ENCODE peak calls at places on chromosomes 11 and 22, in ten cellular contexts. One of them, this sample, is unnamed.

GRCh38 chr22:30892286-30892685 is 76.3 kb downstream of the MORC2 start:
- DNase-seq in NCI-H2029 treated with DMSO at 0.1 percent for 48 hours: no peak
- DNase-seq in lower leg skin: peak; percentile 66
- DNase-seq in nucleus accumbens: no peak
- DNase-seq in Ammon's horn: no peak
- DNase-seq in stomach: peak; percentile 23
- DNase-seq in GM04504: no peak
- DNase-seq in hepatocyte: no peak
- DNase-seq in pancreas: peak; percentile 8
- DNase-seq in GF-D8: no peak
- DNase-seq in this sample: no peak

GRCh38 chr11:102493524-102493923 is 37.0 kb downstream of the MMP7 start:
- DNase-seq in NCI-H2029 treated with DMSO at 0.1 percent for 48 hours: no peak
- DNase-seq in lower leg skin: no peak
- DNase-seq in nucleus accumbens: no peak
- DNase-seq in Ammon's horn: no peak
- DNase-seq in stomach: no peak
- DNase-seq in GM04504: no peak
- DNase-seq in hepatocyte: no peak
- DNase-seq in pancreas: no peak
- DNase-seq in GF-D8: no peak
- DNase-seq in this sample: no peak

GRCh38 chr11:43557553-43558031 is 122.9 kb upstream of the HSD17B12 start:
- DNase-seq in NCI-H2029 treated with DMSO at 0.1 percent for 48 hours: no peak
- DNase-seq in lower leg skin: peak; percentile 56
- DNase-seq in nucleus accumbens: no peak
- DNase-seq in Ammon's horn: no peak
- DNase-seq in stomach: no peak
- DNase-seq in GM04504: no peak
- DNase-seq in hepatocyte: no peak
- DNase-seq in pancreas: no peak
- DNase-seq in GF-D8: no peak
- DNase-seq in this sample: no peak

GRCh38 chr22:26139320-26139719 is 29.9 kb upstream of the SEZ6L start:
- DNase-seq in NCI-H2029 treated with DMSO at 0.1 percent for 48 hours: peak; percentile 38
- DNase-seq in lower leg skin: no peak
- DNase-seq in nucleus accumbens: no peak
- DNase-seq in Ammon's horn: peak; percentile 61
- DNase-seq in stomach: no peak
- DNase-seq in GM04504: no peak
- DNase-seq in hepatocyte: no peak
- DNase-seq in pancreas: no peak
- DNase-seq in GF-D8: no peak
- DNase-seq in this sample: no peak

GRCh38 chr11:127381247-127381646 is 380.7 kb upstream of the KIRREL3 start:
- DNase-seq in NCI-H2029 treated with DMSO at 0.1 percent for 48 hours: no peak
- DNase-seq in lower leg skin: no peak
- DNase-seq in nucleus accumbens: no peak
- DNase-seq in Ammon's horn: no peak
- DNase-seq in stomach: no peak
- DNase-seq in GM04504: no peak
- DNase-seq in hepatocyte: no peak
- DNase-seq in pancreas: no peak
- DNase-seq in GF-D8: no peak
- DNase-seq in this sample: no peak

GRCh38 chr11:112355726-112356125 is 95.1 kb upstream of the PLET1 start:
- DNase-seq in NCI-H2029 treated with DMSO at 0.1 percent for 48 hours: peak; percentile 71
- DNase-seq in lower leg skin: no peak
- DNase-seq in nucleus accumbens: no peak
- DNase-seq in Ammon's horn: no peak
- DNase-seq in stomach: peak; percentile 31
- DNase-seq in GM04504: no peak
- DNase-seq in hepatocyte: peak; percentile 20
- DNase-seq in pancreas: no peak
- DNase-seq in GF-D8: no peak
- DNase-seq in this sample: no peak

GRCh38 chr11:8917157-8917820 is 6.3 kb downstream of the AKIP1 start:
- DNase-seq in NCI-H2029 treated with DMSO at 0.1 percent for 48 hours: no peak
- DNase-seq in lower leg skin: no peak
- DNase-seq in nucleus accumbens: no peak
- DNase-seq in Ammon's horn: no peak
- DNase-seq in stomach: peak; percentile 42
- DNase-seq in GM04504: peak; percentile 62
- DNase-seq in hepatocyte: peak; percentile 62
- DNase-seq in pancreas: no peak
- DNase-seq in GF-D8: no peak
- DNase-seq in this sample: no peak

GRCh38 chr11:118918686-118919280 is 6.9 kb downstream of the BCL9L start:
- DNase-seq in NCI-H2029 treated with DMSO at 0.1 percent for 48 hours: no peak
- DNase-seq in lower leg skin: no peak
- DNase-seq in nucleus accumbens: no peak
- DNase-seq in Ammon's horn: no peak
- DNase-seq in stomach: no peak
- DNase-seq in GM04504: no peak
- DNase-seq in hepatocyte: peak; percentile 72
- DNase-seq in pancreas: peak; percentile 38
- DNase-seq in GF-D8: no peak
- DNase-seq in this sample: no peak

GRCh38 chr11:66055021-66055420 is 2.9 kb downstream of the SF3B2 start:
- DNase-seq in NCI-H2029 treated with DMSO at 0.1 percent for 48 hours: no peak
- DNase-seq in lower leg skin: no peak
- DNase-seq in nucleus accumbens: no peak
- DNase-seq in Ammon's horn: no peak
- DNase-seq in stomach: no peak
- DNase-seq in GM04504: no peak
- DNase-seq in hepatocyte: no peak
- DNase-seq in pancreas: no peak
- DNase-seq in GF-D8: no peak
- DNase-seq in this sample: no peak

GRCh38 chr11:134119094-134119493 is 50.2 kb downstream of the JAM3 start:
- DNase-seq in NCI-H2029 treated with DMSO at 0.1 percent for 48 hours: no peak
- DNase-seq in lower leg skin: no peak
- DNase-seq in nucleus accumbens: no peak
- DNase-seq in Ammon's horn: no peak
- DNase-seq in stomach: no peak
- DNase-seq in GM04504: no peak
- DNase-seq in hepatocyte: no peak
- DNase-seq in pancreas: no peak
- DNase-seq in GF-D8: peak; percentile 65
- DNase-seq in this sample: no peak

GRCh38 chr22:38136607-38137006 is 26.1 kb upstream of the BAIAP2L2 start:
- DNase-seq in NCI-H2029 treated with DMSO at 0.1 percent for 48 hours: no peak
- DNase-seq in lower leg skin: no peak
- DNase-seq in nucleus accumbens: no peak
- DNase-seq in Ammon's horn: no peak
- DNase-seq in stomach: no peak
- DNase-seq in GM04504: peak; percentile 8
- DNase-seq in hepatocyte: no peak
- DNase-seq in pancreas: no peak
- DNase-seq in GF-D8: no peak
- DNase-seq in this sample: no peak

GRCh38 chr11:12529793-12530192 is 144.4 kb upstream of the TEAD1 start:
- DNase-seq in NCI-H2029 treated with DMSO at 0.1 percent for 48 hours: no peak
- DNase-seq in lower leg skin: no peak
- DNase-seq in nucleus accumbens: no peak
- DNase-seq in Ammon's horn: no peak
- DNase-seq in stomach: no peak
- DNase-seq in GM04504: no peak
- DNase-seq in hepatocyte: no peak
- DNase-seq in pancreas: no peak
- DNase-seq in GF-D8: no peak
- DNase-seq in this sample: no peak

GRCh38 chr11:46290598-46291309 is 13.3 kb downstream of the CREB3L1 start:
- DNase-seq in NCI-H2029 treated with DMSO at 0.1 percent for 48 hours: no peak
- DNase-seq in lower leg skin: peak; percentile 97
- DNase-seq in nucleus accumbens: no peak
- DNase-seq in Ammon's horn: no peak
- DNase-seq in stomach: peak; percentile 79
- DNase-seq in GM04504: peak; percentile 98
- DNase-seq in hepatocyte: peak; percentile 98
- DNase-seq in pancreas: peak; percentile 63
- DNase-seq in GF-D8: no peak
- DNase-seq in this sample: no peak

GRCh38 chr22:47340851-47341436 is 578.5 kb downstream of the TBC1D22A start:
- DNase-seq in NCI-H2029 treated with DMSO at 0.1 percent for 48 hours: no peak
- DNase-seq in lower leg skin: peak; percentile 42
- DNase-seq in nucleus accumbens: no peak
- DNase-seq in Ammon's horn: no peak
- DNase-seq in stomach: no peak
- DNase-seq in GM04504: no peak
- DNase-seq in hepatocyte: no peak
- DNase-seq in pancreas: no peak
- DNase-seq in GF-D8: no peak
- DNase-seq in this sample: no peak

GRCh38 chr11:77201991-77202841 is 74.2 kb downstream of the MYO7A start:
- DNase-seq in NCI-H2029 treated with DMSO at 0.1 percent for 48 hours: no peak
- DNase-seq in lower leg skin: peak; percentile 77
- DNase-seq in nucleus accumbens: no peak
- DNase-seq in Ammon's horn: no peak
- DNase-seq in stomach: peak; percentile 24
- DNase-seq in GM04504: no peak
- DNase-seq in hepatocyte: no peak
- DNase-seq in pancreas: no peak
- DNase-seq in GF-D8: no peak
- DNase-seq in this sample: no peak

GRCh38 chr22:38941488-38941987 is 15.9 kb upstream of the APOBEC3A start:
- DNase-seq in NCI-H2029 treated with DMSO at 0.1 percent for 48 hours: no peak
- DNase-seq in lower leg skin: no peak
- DNase-seq in nucleus accumbens: no peak
- DNase-seq in Ammon's horn: peak; percentile 45
- DNase-seq in stomach: peak; percentile 25
- DNase-seq in GM04504: no peak
- DNase-seq in hepatocyte: no peak
- DNase-seq in pancreas: no peak
- DNase-seq in GF-D8: peak; percentile 51
- DNase-seq in this sample: no peak

GRCh38 chr22:32951081-32951806 is 106.9 kb downstream of the SYN3 start:
- DNase-seq in NCI-H2029 treated with DMSO at 0.1 percent for 48 hours: no peak
- DNase-seq in lower leg skin: no peak
- DNase-seq in nucleus accumbens: no peak
- DNase-seq in Ammon's horn: no peak
- DNase-seq in stomach: no peak
- DNase-seq in GM04504: no peak
- DNase-seq in hepatocyte: no peak
- DNase-seq in pancreas: no peak
- DNase-seq in GF-D8: no peak
- DNase-seq in this sample: no peak

GRCh38 chr11:12206529-12206928 is 96.1 kb downstream of the MICAL2 start:
- DNase-seq in NCI-H2029 treated with DMSO at 0.1 percent for 48 hours: no peak
- DNase-seq in lower leg skin: no peak
- DNase-seq in nucleus accumbens: no peak
- DNase-seq in Ammon's horn: no peak
- DNase-seq in stomach: no peak
- DNase-seq in GM04504: no peak
- DNase-seq in hepatocyte: no peak
- DNase-seq in pancreas: no peak
- DNase-seq in GF-D8: no peak
- DNase-seq in this sample: no peak

GRCh38 chr11:86537541-86538222 is 134.7 kb downstream of the ME3 start:
- DNase-seq in NCI-H2029 treated with DMSO at 0.1 percent for 48 hours: no peak
- DNase-seq in lower leg skin: no peak
- DNase-seq in nucleus accumbens: no peak
- DNase-seq in Ammon's horn: no peak
- DNase-seq in stomach: no peak
- DNase-seq in GM04504: no peak
- DNase-seq in hepatocyte: no peak
- DNase-seq in pancreas: no peak
- DNase-seq in GF-D8: no peak
- DNase-seq in this sample: no peak

GRCh38 chr11:68963779-68964178 is 17.0 kb downstream of the MRGPRD start:
- DNase-seq in NCI-H2029 treated with DMSO at 0.1 percent for 48 hours: no peak
- DNase-seq in lower leg skin: peak; percentile 42
- DNase-seq in nucleus accumbens: no peak
- DNase-seq in Ammon's horn: no peak
- DNase-seq in stomach: no peak
- DNase-seq in GM04504: no peak
- DNase-seq in hepatocyte: no peak
- DNase-seq in pancreas: no peak
- DNase-seq in GF-D8: no peak
- DNase-seq in this sample: no peak

GRCh38 chr11:31240340-31240904 is 129.1 kb downstream of the DCDC1 start:
- DNase-seq in NCI-H2029 treated with DMSO at 0.1 percent for 48 hours: peak; percentile 12
- DNase-seq in lower leg skin: no peak
- DNase-seq in nucleus accumbens: no peak
- DNase-seq in Ammon's horn: peak; percentile 78
- DNase-seq in stomach: no peak
- DNase-seq in GM04504: no peak
- DNase-seq in hepatocyte: peak; percentile 66
- DNase-seq in pancreas: peak; percentile 15
- DNase-seq in GF-D8: no peak
- DNase-seq in this sample: no peak

GRCh38 chr11:77886401-77886800 is 65.5 kb downstream of the AAMDC start:
- DNase-seq in NCI-H2029 treated with DMSO at 0.1 percent for 48 hours: no peak
- DNase-seq in lower leg skin: no peak
- DNase-seq in nucleus accumbens: no peak
- DNase-seq in Ammon's horn: no peak
- DNase-seq in stomach: no peak
- DNase-seq in GM04504: no peak
- DNase-seq in hepatocyte: no peak
- DNase-seq in pancreas: no peak
- DNase-seq in GF-D8: no peak
- DNase-seq in this sample: no peak

GRCh38 chr11:73916435-73916834 is 34.4 kb upstream of the DNAJB13 start:
- DNase-seq in NCI-H2029 treated with DMSO at 0.1 percent for 48 hours: no peak
- DNase-seq in lower leg skin: no peak
- DNase-seq in nucleus accumbens: no peak
- DNase-seq in Ammon's horn: no peak
- DNase-seq in stomach: no peak
- DNase-seq in GM04504: no peak
- DNase-seq in hepatocyte: no peak
- DNase-seq in pancreas: no peak
- DNase-seq in GF-D8: no peak
- DNase-seq in this sample: no peak

GRCh38 chr11:2804701-2805387 is 80.7 kb downstream of the CDKN1C start:
- DNase-seq in NCI-H2029 treated with DMSO at 0.1 percent for 48 hours: no peak
- DNase-seq in lower leg skin: peak; percentile 85
- DNase-seq in nucleus accumbens: no peak
- DNase-seq in Ammon's horn: no peak
- DNase-seq in stomach: peak; percentile 21
- DNase-seq in GM04504: no peak
- DNase-seq in hepatocyte: no peak
- DNase-seq in pancreas: peak; percentile 10
- DNase-seq in GF-D8: no peak
- DNase-seq in this sample: no peak

GRCh38 chr22:32518848-32519247 is 44.2 kb downstream of the FBXO7 start:
- DNase-seq in NCI-H2029 treated with DMSO at 0.1 percent for 48 hours: no peak
- DNase-seq in lower leg skin: no peak
- DNase-seq in nucleus accumbens: no peak
- DNase-seq in Ammon's horn: no peak
- DNase-seq in stomach: no peak
- DNase-seq in GM04504: no peak
- DNase-seq in hepatocyte: no peak
- DNase-seq in pancreas: no peak
- DNase-seq in GF-D8: no peak
- DNase-seq in this sample: no peak

GRCh38 chr22:40221055-40221414 is 43.3 kb downstream of the TNRC6B start:
- DNase-seq in NCI-H2029 treated with DMSO at 0.1 percent for 48 hours: no peak
- DNase-seq in lower leg skin: no peak
- DNase-seq in nucleus accumbens: no peak
- DNase-seq in Ammon's horn: no peak
- DNase-seq in stomach: no peak
- DNase-seq in GM04504: no peak
- DNase-seq in hepatocyte: no peak
- DNase-seq in pancreas: no peak
- DNase-seq in GF-D8: no peak
- DNase-seq in this sample: no peak

GRCh38 chr22:21030032-21030431 is 2.3 kb downstream of the SLC7A4 start:
- DNase-seq in NCI-H2029 treated with DMSO at 0.1 percent for 48 hours: no peak
- DNase-seq in lower leg skin: no peak
- DNase-seq in nucleus accumbens: no peak
- DNase-seq in Ammon's horn: no peak
- DNase-seq in stomach: no peak
- DNase-seq in GM04504: no peak
- DNase-seq in hepatocyte: no peak
- DNase-seq in pancreas: no peak
- DNase-seq in GF-D8: no peak
- DNase-seq in this sample: no peak

GRCh38 chr22:49233507-49234100 is 594.1 kb downstream of the BRD1 start:
- DNase-seq in NCI-H2029 treated with DMSO at 0.1 percent for 48 hours: no peak
- DNase-seq in lower leg skin: peak; percentile 65
- DNase-seq in nucleus accumbens: no peak
- DNase-seq in Ammon's horn: no peak
- DNase-seq in stomach: no peak
- DNase-seq in GM04504: no peak
- DNase-seq in hepatocyte: no peak
- DNase-seq in pancreas: no peak
- DNase-seq in GF-D8: no peak
- DNase-seq in this sample: no peak

This sample was measured in effector memory CD8-positive, alpha-beta T cell.